ENCODE peak calls at places on chromosomes 7 and 10, in six cellular contexts. One of them, this sample, is unnamed.
A peak's percentile ranks its signal among the peaks of the same experiment; 100 is the strongest.

GRCh38 chr7:2965745-2966270 is 77.9 kb downstream of the CARD11 start:
- DNase-seq in IMR-90: no peak
- DNase-seq in heart left ventricle: no peak
- DNase-seq in H54: no peak
- DNase-seq in gastrocnemius medialis: no peak
- DNase-seq in Peyer's patch: no peak
- DNase-seq in this sample: no peak

GRCh38 chr7:102404005-102404861 is 8.1 kb downstream of the PRKRIP1 start:
- DNase-seq in IMR-90: peak; percentile 47
- DNase-seq in Peyer's patch: peak; percentile 68
- DNase-seq in H54: peak; percentile 38
- DNase-seq in heart left ventricle: no peak
- DNase-seq in gastrocnemius medialis: no peak
- DNase-seq in this sample: peak; percentile 28

GRCh38 chr7:71311576-71311975 is 179.6 kb downstream of the GALNT17 start:
- DNase-seq in H54: no peak
- DNase-seq in Peyer's patch: no peak
- DNase-seq in heart left ventricle: no peak
- DNase-seq in gastrocnemius medialis: no peak
- DNase-seq in IMR-90: no peak
- DNase-seq in this sample: no peak

GRCh38 chr10:35442006-35442405 is 105.7 kb downstream of the CCNY start:
- DNase-seq in heart left ventricle: no peak
- DNase-seq in IMR-90: peak; percentile 46
- DNase-seq in Peyer's patch: no peak
- DNase-seq in gastrocnemius medialis: no peak
- DNase-seq in H54: no peak
- DNase-seq in this sample: no peak

GRCh38 chr10:50540826-50541122 is 83.0 kb downstream of the SGMS1 start:
- DNase-seq in IMR-90: no peak
- DNase-seq in H54: no peak
- DNase-seq in heart left ventricle: no peak
- DNase-seq in Peyer's patch: no peak
- DNase-seq in gastrocnemius medialis: no peak
- DNase-seq in this sample: no peak

GRCh38 chr7:353746-354325 is 63.9 kb downstream of the FOXL3 start:
- DNase-seq in Peyer's patch: no peak
- DNase-seq in gastrocnemius medialis: peak; percentile 45
- DNase-seq in IMR-90: no peak
- DNase-seq in H54: peak; percentile 74
- DNase-seq in heart left ventricle: no peak
- DNase-seq in this sample: no peak

GRCh38 chr10:5601826-5602225 is 64.6 kb downstream of the ASB13 start:
- DNase-seq in Peyer's patch: no peak
- DNase-seq in IMR-90: no peak
- DNase-seq in gastrocnemius medialis: no peak
- DNase-seq in H54: no peak
- DNase-seq in heart left ventricle: no peak
- DNase-seq in this sample: no peak

GRCh38 chr7:15778191-15778590 is 91.7 kb upstream of the MEOX2 start:
- DNase-seq in heart left ventricle: no peak
- DNase-seq in H54: no peak
- DNase-seq in Peyer's patch: no peak
- DNase-seq in IMR-90: no peak
- DNase-seq in gastrocnemius medialis: no peak
- DNase-seq in this sample: no peak

GRCh38 chr10:97279121-97279815 is 13.2 kb downstream of the ARHGAP19 start:
- DNase-seq in IMR-90: peak; percentile 42
- DNase-seq in heart left ventricle: no peak
- DNase-seq in H54: no peak
- DNase-seq in gastrocnemius medialis: peak; percentile 16
- DNase-seq in Peyer's patch: no peak
- DNase-seq in this sample: peak; percentile 27

GRCh38 chr10:121974535-121975294 is at the start of gene NSMCE4A:
- DNase-seq in gastrocnemius medialis: peak; percentile 77
- DNase-seq in H54: peak; percentile 65
- DNase-seq in IMR-90: peak; percentile 71
- DNase-seq in heart left ventricle: peak; percentile 91
- DNase-seq in Peyer's patch: peak; percentile 87
- DNase-seq in this sample: peak; percentile 82
- TF ChIP-seq POLR2A in gastrocnemius medialis: peak; percentile 87
- TF ChIP-seq POLR2A in H54: peak; percentile 36
- TF ChIP-seq POLR2A in IMR-90: peak; percentile 55
- TF ChIP-seq POLR2A in heart left ventricle: no peak
- TF ChIP-seq POLR2A in Peyer's patch: peak; percentile 57
- TF ChIP-seq POLR2A in this sample: peak; percentile 79

GRCh38 chr7:74272305-74273038 is 16.7 kb upstream of the CLIP2 start:
- DNase-seq in heart left ventricle: peak; percentile 89
- DNase-seq in IMR-90: peak; percentile 97
- DNase-seq in gastrocnemius medialis: peak; percentile 57
- DNase-seq in Peyer's patch: peak; percentile 88
- DNase-seq in H54: peak; percentile 76
- DNase-seq in this sample: peak; percentile 69
- TF ChIP-seq POLR2A in heart left ventricle: no peak
- TF ChIP-seq POLR2A in IMR-90: peak; percentile 60
- TF ChIP-seq POLR2A in gastrocnemius medialis: no peak
- TF ChIP-seq POLR2A in Peyer's patch: no peak
- TF ChIP-seq POLR2A in H54: peak; percentile 60
- TF ChIP-seq POLR2A in this sample: no peak

GRCh38 chr10:133350950-133351329 is 3.8 kb downstream of the PRAP1 start:
- DNase-seq in gastrocnemius medialis: no peak
- DNase-seq in H54: no peak
- DNase-seq in Peyer's patch: no peak
- DNase-seq in IMR-90: no peak
- DNase-seq in heart left ventricle: peak; percentile 49
- DNase-seq in this sample: no peak
- TF ChIP-seq POLR2A in gastrocnemius medialis: no peak
- TF ChIP-seq POLR2A in H54: no peak
- TF ChIP-seq POLR2A in Peyer's patch: no peak
- TF ChIP-seq POLR2A in IMR-90: no peak
- TF ChIP-seq POLR2A in heart left ventricle: no peak
- TF ChIP-seq POLR2A in this sample: no peak

GRCh38 chr7:112790651-112790973 is 419 bp upstream of the TMEM168 start:
- DNase-seq in H54: no peak
- DNase-seq in Peyer's patch: no peak
- DNase-seq in IMR-90: no peak
- DNase-seq in gastrocnemius medialis: no peak
- DNase-seq in heart left ventricle: no peak
- DNase-seq in this sample: no peak

GRCh38 chr7:112788778-112789343 is 1.3 kb downstream of the TMEM168 start:
- DNase-seq in gastrocnemius medialis: no peak
- DNase-seq in Peyer's patch: no peak
- DNase-seq in heart left ventricle: no peak
- DNase-seq in H54: no peak
- DNase-seq in IMR-90: no peak
- DNase-seq in this sample: peak; percentile 48

GRCh38 chr7:112789453-112789823 is 755 bp downstream of the TMEM168 start:
- DNase-seq in Peyer's patch: no peak
- DNase-seq in heart left ventricle: no peak
- DNase-seq in gastrocnemius medialis: no peak
- DNase-seq in H54: no peak
- DNase-seq in IMR-90: no peak
- DNase-seq in this sample: no peak

GRCh38 chr7:112791465-112792168 is 1.4 kb upstream of the TMEM168 start:
- DNase-seq in gastrocnemius medialis: no peak
- DNase-seq in IMR-90: no peak
- DNase-seq in H54: no peak
- DNase-seq in heart left ventricle: no peak
- DNase-seq in Peyer's patch: no peak
- DNase-seq in this sample: no peak

GRCh38 chr7:112789824-112790650 is at the start of gene TMEM168:
- DNase-seq in H54: peak; percentile 33
- DNase-seq in gastrocnemius medialis: peak; percentile 64
- DNase-seq in Peyer's patch: peak; percentile 93
- DNase-seq in IMR-90: peak; percentile 76
- DNase-seq in heart left ventricle: peak; percentile 93
- DNase-seq in this sample: peak; percentile 91
- TF ChIP-seq POLR2A in H54: peak; percentile 82
- TF ChIP-seq POLR2A in gastrocnemius medialis: peak; percentile 28
- TF ChIP-seq POLR2A in Peyer's patch: peak; percentile 56
- TF ChIP-seq POLR2A in IMR-90: peak; percentile 72
- TF ChIP-seq POLR2A in heart left ventricle: no peak
- TF ChIP-seq POLR2A in this sample: peak; percentile 76

GRCh38 chr7:128831178-128831993 is 1.2 kb downstream of the FLNC start:
- DNase-seq in Peyer's patch: no peak
- DNase-seq in gastrocnemius medialis: peak; percentile 70
- DNase-seq in IMR-90: peak; percentile 68
- DNase-seq in heart left ventricle: peak; percentile 79
- DNase-seq in H54: peak; percentile 44
- DNase-seq in this sample: peak; percentile 46
- TF ChIP-seq POLR2A in Peyer's patch: no peak
- TF ChIP-seq POLR2A in gastrocnemius medialis: no peak
- TF ChIP-seq POLR2A in IMR-90: no peak
- TF ChIP-seq POLR2A in heart left ventricle: peak; percentile 39
- TF ChIP-seq POLR2A in H54: peak; percentile 40
- TF ChIP-seq POLR2A in this sample: peak; percentile 54

GRCh38 chr7:100466830-100467605 is 3.0 kb upstream of the SPACDR start:
- DNase-seq in H54: no peak
- DNase-seq in heart left ventricle: no peak
- DNase-seq in Peyer's patch: no peak
- DNase-seq in IMR-90: no peak
- DNase-seq in gastrocnemius medialis: no peak
- DNase-seq in this sample: no peak
- TF ChIP-seq POLR2A in H54: no peak
- TF ChIP-seq POLR2A in heart left ventricle: no peak
- TF ChIP-seq POLR2A in Peyer's patch: no peak
- TF ChIP-seq POLR2A in IMR-90: no peak
- TF ChIP-seq POLR2A in gastrocnemius medialis: no peak
- TF ChIP-seq POLR2A in this sample: no peak

GRCh38 chr7:128031901-128032604 is 816 bp upstream of the LRRC4 start:
- DNase-seq in H54: no peak
- DNase-seq in IMR-90: peak; percentile 96
- DNase-seq in Peyer's patch: peak; percentile 56
- DNase-seq in heart left ventricle: peak; percentile 77
- DNase-seq in gastrocnemius medialis: no peak
- DNase-seq in this sample: peak; percentile 33
- TF ChIP-seq POLR2A in H54: no peak
- TF ChIP-seq POLR2A in IMR-90: peak; percentile 54
- TF ChIP-seq POLR2A in Peyer's patch: no peak
- TF ChIP-seq POLR2A in heart left ventricle: no peak
- TF ChIP-seq POLR2A in gastrocnemius medialis: peak; percentile 22
- TF ChIP-seq POLR2A in this sample: no peak

This sample was measured in transverse colon.